ENCODE peak calls at places on chromosomes 6 and 20, in six cellular contexts. Z is fibroblast of lung, R is cardiac fibroblast, V is GM12865, E is OCI-LY7, Y is RWPE1. G is an unnamed sample.

GRCh38 chr6:34017106-34017805 is 128.6 kb downstream of the GRM4 start:
- DNase-seq in Z (no peak), R (no peak), V (no peak), E (no peak), Y (no peak), G (no peak)

GRCh38 chr6:12467706-12468670 is 177.8 kb downstream of the EDN1 start:
- DNase-seq in Z (no peak), R (peak; percentile 79), V (no peak), E (no peak), Y (no peak), G (no peak)

GRCh38 chr6:148629197-148629909 is 117.5 kb upstream of the UST start:
- DNase-seq in Z (peak; percentile 11), R (no peak), V (no peak), E (no peak), Y (no peak), G (peak; percentile 29)

GRCh38 chr20:52049001-52049731 is 142.4 kb downstream of the ZFP64 start:
- DNase-seq in Z (peak; percentile 33), R (peak; percentile 37), V (no peak), E (no peak), Y (no peak), G (no peak)

GRCh38 chr20:24732076-24732475 is 217.0 kb upstream of the CST7 start:
- DNase-seq in Z (no peak), R (no peak), V (no peak), E (no peak), Y (no peak), G (no peak)

GRCh38 chr6:10309826-10310405 is 105.0 kb downstream of the TFAP2A start:
- DNase-seq in Z (no peak), R (no peak), V (no peak), E (no peak), Y (no peak), G (no peak)

GRCh38 chr20:40741507-40742106 is 52.6 kb upstream of the MAFB start:
- DNase-seq in Z (peak; percentile 55), R (peak; percentile 61), V (peak; percentile 67), E (peak; percentile 88), Y (peak; percentile 67), G (peak; percentile 48)

GRCh38 chr20:13839421-13840092 is 54.7 kb downstream of the NDUFAF5 start:
- DNase-seq in Z (peak; percentile 34), R (peak; percentile 10), V (no peak), E (no peak), Y (no peak), G (no peak)

GRCh38 chr6:26105842-26106241 is 18.6 kb downstream of the HFE start:
- DNase-seq in Z (no peak), R (no peak), V (no peak), E (no peak), Y (peak; percentile 38), G (no peak)

GRCh38 chr20:57476641-57477461 is 48.1 kb downstream of the CTCFL start:
- DNase-seq in Z (no peak), R (no peak), V (no peak), E (no peak), Y (no peak), G (no peak)

GRCh38 chr6:20377623-20378265 is 23.9 kb upstream of the E2F3 start:
- DNase-seq in Z (peak; percentile 49), R (peak; percentile 56), V (peak; percentile 23), E (peak; percentile 17), Y (no peak), G (no peak)

GRCh38 chr6:141580988-141581387 is 551.7 kb upstream of the GJE1 start:
- DNase-seq in Z (peak; percentile 20), R (peak; percentile 50), V (no peak), E (no peak), Y (peak; percentile 17), G (no peak)

GRCh38 chr20:54219751-54220426 is 12.0 kb downstream of the PFDN4 start:
- DNase-seq in Z (peak; percentile 76), R (peak; percentile 72), V (no peak), E (peak; percentile 21), Y (peak; percentile 70), G (no peak)

GRCh38 chr6:121520337-121521163 is 85.1 kb downstream of the GJA1 start:
- DNase-seq in Z (peak; percentile 58), R (peak; percentile 66), V (no peak), E (no peak), Y (no peak), G (no peak)

GRCh38 chr6:167569879-167570278 is 245.0 kb downstream of the TTLL2 start:
- DNase-seq in Z (no peak), R (no peak), V (no peak), E (no peak), Y (no peak), G (no peak)

GRCh38 chr6:14922306-14922705 is 323.6 kb upstream of the JARID2 start:
- DNase-seq in Z (no peak), R (no peak), V (no peak), E (no peak), Y (no peak), G (no peak)

GRCh38 chr6:28474441-28475219 is 31.3 kb upstream of the ZSCAN23 start:
- DNase-seq in Z (peak; percentile 94), R (peak; percentile 86), V (peak; percentile 89), E (peak; percentile 4), Y (peak; percentile 40), G (peak; percentile 70)

GRCh38 chr6:160992323-160993314 is 1.1 kb downstream of the MAP3K4 start:
- DNase-seq in Z (peak; percentile 84), R (peak; percentile 86), V (peak; percentile 56), E (peak; percentile 58), Y (peak; percentile 56), G (peak; percentile 57)

GRCh38 chr6:90610671-90611542 is 24.0 kb upstream of the MAP3K7 start:
- DNase-seq in Z (peak; percentile 27), R (peak; percentile 22), V (peak; percentile 47), E (peak; percentile 56), Y (peak; percentile 12), G (peak; percentile 68)

GRCh38 chr6:47477497-47478232 is at the start of gene CD2AP:
- DNase-seq in Z (peak; percentile 76), R (peak; percentile 82), V (peak; percentile 96), E (peak; percentile 98), Y (peak; percentile 90), G (peak; percentile 93)
- TF ChIP-seq CTCF in Z (no peak), R (no peak), V (peak; percentile 9), E (peak; percentile 30), Y (peak; percentile 10), G (peak; percentile 15)

GRCh38 chr6:155398701-155399061 is 57.0 kb downstream of the NOX3 start:
- DNase-seq in Z (no peak), R (no peak), V (no peak), E (no peak), Y (no peak), G (no peak)

GRCh38 chr6:155396605-155397004 is 59.0 kb downstream of the NOX3 start:
- DNase-seq in Z (no peak), R (no peak), V (no peak), E (no peak), Y (no peak), G (no peak)

GRCh38 chr6:155397172-155397705 is 58.4 kb downstream of the NOX3 start:
- DNase-seq in Z (no peak), R (no peak), V (no peak), E (no peak), Y (no peak), G (no peak)

GRCh38 chr6:155398221-155398620 is 57.4 kb downstream of the NOX3 start:
- DNase-seq in Z (no peak), R (no peak), V (no peak), E (no peak), Y (no peak), G (no peak)

GRCh38 chr6:155395339-155395738 is 60.3 kb downstream of the NOX3 start:
- DNase-seq in Z (no peak), R (no peak), V (no peak), E (no peak), Y (no peak), G (no peak)
- TF ChIP-seq CTCF in Z (no peak), R (no peak), V (no peak), E (no peak), Y (no peak), G (no peak)

DNA sequence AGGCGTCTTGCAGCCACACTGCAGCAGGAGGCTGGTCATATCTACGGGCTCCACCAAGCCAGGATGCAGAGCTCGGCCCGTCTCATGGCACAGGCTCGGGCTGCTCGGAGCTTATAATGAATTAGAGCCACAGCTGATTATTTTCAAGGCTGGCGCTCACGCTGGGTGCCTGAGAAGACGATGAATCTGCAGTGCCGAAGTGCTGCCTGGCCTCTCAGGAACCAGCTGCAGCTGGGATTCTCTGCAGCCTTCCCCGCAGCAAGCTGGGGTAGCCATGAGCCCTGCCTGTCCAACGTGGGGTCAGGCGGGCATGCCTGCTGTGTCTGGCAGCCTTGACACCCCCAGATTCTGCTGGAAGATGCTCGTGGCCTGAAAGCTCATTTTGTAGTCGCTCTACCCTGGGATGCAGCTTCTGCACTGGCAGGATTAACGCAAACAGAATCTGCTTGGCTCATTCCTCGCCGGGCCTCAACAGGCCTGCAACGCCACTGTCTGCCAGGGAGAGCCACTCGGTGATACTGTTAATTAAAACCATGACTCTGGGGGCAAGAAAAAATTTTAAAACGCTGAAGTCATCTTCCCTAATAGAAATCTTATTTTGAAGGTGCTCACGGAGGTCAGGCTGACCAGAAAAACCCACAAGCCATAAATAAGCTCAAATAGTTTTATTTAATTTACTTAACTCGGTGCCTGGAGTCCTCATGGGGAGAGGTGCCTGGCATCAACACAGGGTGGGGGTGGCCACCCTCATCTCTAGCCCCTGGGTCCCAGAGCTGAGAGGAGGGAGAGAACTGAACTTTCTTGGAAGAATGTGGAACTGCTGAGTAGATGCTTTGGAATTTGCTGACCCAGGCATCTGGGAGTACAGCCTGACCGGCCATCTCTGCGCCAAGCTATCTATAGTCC is 104.5 kb downstream of the CDH26 start:
- DNase-seq in Z (peak; percentile 79), R (peak; percentile 24), V (no peak), E (no peak), Y (no peak), G (no peak)
- TF ChIP-seq CTCF in Z (no peak), R (no peak), V (no peak), E (no peak), Y (no peak), G (no peak)

GRCh38 chr6:41111017-41111416 is 38.2 kb downstream of the NFYA start:
- DNase-seq in Z (no peak), R (no peak), V (no peak), E (no peak), Y (peak; percentile 54), G (no peak)
- TF ChIP-seq CTCF in Z (no peak), R (no peak), V (no peak), E (no peak), Y (no peak), G (no peak)

GRCh38 chr6:156776841-156777576 is at the start of gene ARID1B:
- DNase-seq in Z (peak; percentile 86), R (peak; percentile 88), V (peak; percentile 93), E (peak; percentile 94), Y (peak; percentile 57), G (peak; percentile 90)

GRCh38 chr6:156775717-156776116 is 1.5 kb upstream of the ARID1B start:
- DNase-seq in Z (no peak), R (peak; percentile 27), V (no peak), E (no peak), Y (no peak), G (no peak)

GRCh38 chr6:156777577-156777865 is 343 bp downstream of the ARID1B start:
- DNase-seq in Z (no peak), R (no peak), V (no peak), E (no peak), Y (no peak), G (no peak)

GRCh38 chr6:156774872-156775405 is 2.2 kb upstream of the ARID1B start:
- DNase-seq in Z (no peak), R (peak; percentile 21), V (no peak), E (peak; percentile 39), Y (no peak), G (no peak)

GRCh38 chr6:156776470-156776840 is 723 bp upstream of the ARID1B start:
- DNase-seq in Z (peak; percentile 64), R (peak; percentile 56), V (peak; percentile 76), E (peak; percentile 73), Y (no peak), G (peak; percentile 51)
- TF ChIP-seq CTCF in Z (no peak), R (peak; percentile 3), V (peak; percentile 16), E (peak; percentile 59), Y (no peak), G (no peak)

G was measured in GM20000.